ENCODE peak calls at places on chromosomes 3 and 15, in six cellular contexts. J is fibroblast of lung, R is GM10248, S is D721Med, P is AG10803, T is colonic mucosa. A is an unnamed sample.

GRCh38 chr15:69679623-69680228 is 227.1 kb downstream of the RPLP1 start:
- DNase-seq in J (no peak), S (no peak), T (no peak), R (peak), P (no peak), A (no peak)

GRCh38 chr3:87311309-87311708 is 34.9 kb upstream of the POU1F1 start:
- DNase-seq in T (no peak), R (no peak), J (peak), S (no peak), P (no peak), A (peak)

GRCh38 chr3:52119826-52120225 is 34.4 kb downstream of the POC1A start:
- DNase-seq in J (no peak), S (no peak), P (no peak), R (no peak), T (no peak), A (no peak)

GRCh38 chr3:51687472-51688205 is 16.6 kb downstream of the TEX264 start:
- DNase-seq in R (no peak), S (no peak), T (no peak), P (no peak), J (peak), A (no peak)

GRCh38 chr3:27511724-27512422 is 27.7 kb upstream of the SLC4A7 start:
- DNase-seq in P (no peak), R (no peak), S (no peak), T (no peak), J (peak), A (no peak)

GRCh38 chr3:187725653-187726370 is 19.5 kb downstream of the BCL6 start:
- DNase-seq in R (no peak), S (no peak), P (peak), J (no peak), T (no peak), A (no peak)

GRCh38 chr3:117026401-117026800 is 316.8 kb downstream of the TUSC7 start:
- DNase-seq in T (no peak), P (no peak), R (no peak), J (no peak), S (no peak), A (no peak)

GRCh38 chr3:149310796-149311534 is 22.5 kb downstream of the TM4SF18 start:
- DNase-seq in R (no peak), J (peak), T (no peak), P (no peak), S (no peak), A (no peak)

GRCh38 chr3:157785071-157785826 is 282.0 kb upstream of the VEPH1 start:
- DNase-seq in J (peak), T (no peak), S (no peak), R (no peak), P (peak), A (peak)

GRCh38 chr3:40243056-40243455 is 66.5 kb upstream of the EIF1B start:
- DNase-seq in J (no peak), R (no peak), P (no peak), T (no peak), S (no peak), A (no peak)

GRCh38 chr15:66901336-66902100 is 163.9 kb upstream of the SMAD3 start:
- DNase-seq in T (no peak), R (no peak), J (peak), S (no peak), P (peak), A (peak)

GRCh38 chr3:118729546-118729945 is 305.1 kb downstream of the IGSF11 start:
- DNase-seq in J (no peak), T (no peak), P (no peak), R (no peak), S (no peak), A (no peak)

GRCh38 chr15:53072077-53072476 is 281.9 kb upstream of the ONECUT1 start:
- DNase-seq in S (no peak), P (peak), T (peak), J (peak), R (peak), A (peak)

GRCh38 chr3:66582721-66583141 is 81.9 kb upstream of the LRIG1 start:
- DNase-seq in P (peak), S (no peak), R (peak), T (no peak), J (peak), A (peak)

GRCh38 chr3:52529376-52530333 is 4.0 kb downstream of the NT5DC2 start:
- DNase-seq in S (no peak), R (no peak), P (peak), J (peak), T (no peak), A (peak)

GRCh38 chr3:149536429-149536828 is 61.9 kb downstream of the TM4SF4 start:
- DNase-seq in S (no peak), T (peak), P (peak), J (peak), R (no peak), A (peak)

GRCh38 chr15:80494311-80494710 is 90.1 kb downstream of the ARNT2 start:
- DNase-seq in R (no peak), J (peak), S (no peak), T (no peak), P (peak), A (peak)

GRCh38 chr3:79167651-79168416 is 600.0 kb downstream of the ROBO1 start:
- DNase-seq in T (no peak), R (no peak), S (no peak), J (peak), P (peak), A (peak)

GRCh38 chr15:64681424-64682024 is 93.9 kb downstream of the RBPMS2 start:
- DNase-seq in S (peak), T (peak), P (peak), J (peak), R (peak), A (peak)

GRCh38 chr3:195752538-195753331 is 32.0 kb downstream of the MUC20 start:
- DNase-seq in T (no peak), J (no peak), S (no peak), R (no peak), P (no peak), A (no peak)

GRCh38 chr3:176633511-176633910 is 563.8 kb downstream of the TBL1XR1 start:
- DNase-seq in S (no peak), R (no peak), J (no peak), P (no peak), T (no peak), A (no peak)

GRCh38 chr15:92665100-92665555 is 9.6 kb upstream of the FAM174B start:
- DNase-seq in J (no peak), S (no peak), P (peak), R (no peak), T (no peak), A (no peak)

GRCh38 chr3:188574885-188575284 is 420.9 kb downstream of the LPP start:
- DNase-seq in R (no peak), S (no peak), J (no peak), T (no peak), P (no peak), A (no peak)

GRCh38 chr3:178752843-178753242 is 216.6 kb downstream of the KCNMB2 start:
- DNase-seq in T (no peak), S (no peak), P (no peak), J (no peak), R (no peak), A (no peak)

GRCh38 chr15:73273181-73274002 is 95.4 kb downstream of the HCN4 start:
- DNase-seq in J (peak), S (peak), P (peak), R (peak), T (peak), A (peak)

GRCh38 chr15:35986072-35986666 is 440.2 kb upstream of the DPH6 start:
- DNase-seq in S (no peak), R (no peak), T (no peak), J (no peak), P (no peak), A (no peak)

GRCh38 chr3:120311863-120312794 is 27.1 kb upstream of the GPR156 start:
- DNase-seq in T (no peak), S (no peak), P (no peak), J (no peak), R (no peak), A (no peak)

GRCh38 chr3:43695443-43695842 is 4.7 kb downstream of the ABHD5 start:
- DNase-seq in S (no peak), R (no peak), T (no peak), J (peak), P (peak), A (peak)

GRCh38 chr3:43695863-43696262 is 5.1 kb downstream of the ABHD5 start:
- DNase-seq in J (no peak), T (no peak), P (no peak), R (no peak), S (no peak), A (no peak)

GRCh38 chr3:43704697-43705096 is 14.0 kb downstream of the ABHD5 start:
- DNase-seq in P (no peak), S (no peak), R (no peak), T (no peak), J (no peak), A (no peak)

GRCh38 chr3:43696881-43697280 is 6.1 kb downstream of the ABHD5 start:
- DNase-seq in T (no peak), R (no peak), S (no peak), J (no peak), P (no peak), A (no peak)

GRCh38 chr3:43699864-43700263 is 9.1 kb downstream of the ABHD5 start:
- DNase-seq in S (no peak), R (peak), J (no peak), T (no peak), P (no peak), A (peak)
- TF ChIP-seq CTCF in S (no peak), R (peak), J (no peak), T (peak), P (peak), A (peak)

DNA sequence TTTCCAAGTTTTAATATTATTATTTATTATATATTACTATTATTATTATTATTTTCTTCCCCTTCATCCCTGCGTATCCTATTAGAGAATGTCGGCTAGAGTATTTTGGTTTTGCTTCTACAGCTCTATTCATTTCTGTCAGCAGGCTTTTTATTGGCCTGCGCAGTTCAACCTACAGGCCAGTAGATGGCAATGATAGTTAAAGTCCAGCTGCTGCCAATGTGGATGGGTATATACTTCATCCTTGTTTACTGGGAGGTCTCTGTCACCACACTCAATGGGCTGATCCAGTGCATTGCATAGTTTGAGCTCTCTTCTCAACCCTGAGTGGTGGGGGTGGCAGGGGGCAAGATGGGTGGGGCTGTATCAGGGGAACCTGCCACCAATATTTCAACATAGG is 799.8 kb downstream of the NSUN3 start:
- DNase-seq in J (peak), R (peak), T (no peak), S (no peak), P (peak), A (peak)
- TF ChIP-seq CTCF in J (peak), R (peak), T (peak), S (peak), P (peak), A (peak)

GRCh38 chr15:25345943-25346342 is 92.9 kb downstream of the UBE3A start:
- DNase-seq in T (no peak), S (no peak), P (peak), R (no peak), J (peak), A (peak)
- TF ChIP-seq CTCF in T (no peak), S (no peak), P (peak), R (no peak), J (peak), A (peak)

DNA sequence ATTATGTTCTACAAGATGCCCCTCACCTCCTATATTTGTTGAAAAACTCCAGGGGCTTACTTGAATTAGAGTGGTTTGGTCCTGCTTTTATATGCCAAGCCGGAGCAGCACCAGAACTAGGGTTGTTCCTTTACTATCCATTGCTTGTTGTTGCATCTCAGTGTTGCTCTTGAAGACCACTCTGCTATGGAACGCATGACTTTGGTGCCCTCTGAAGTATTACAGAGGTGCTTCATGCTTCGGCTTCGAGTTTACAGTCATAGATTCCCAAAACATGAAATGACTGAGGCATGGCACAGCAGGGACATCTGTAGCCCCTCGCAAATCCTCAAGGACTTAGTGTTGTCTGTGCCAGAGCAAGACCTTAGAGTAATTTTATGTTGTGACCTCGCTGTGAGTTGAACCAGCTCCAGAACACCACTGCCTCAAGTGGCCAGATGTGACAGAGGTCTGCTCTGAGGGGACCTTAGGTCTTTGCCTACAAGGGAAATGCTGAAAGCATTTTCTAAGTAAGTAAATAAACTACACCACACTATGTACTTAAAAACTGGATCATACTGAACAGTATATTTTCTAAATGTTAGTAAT is 67.2 kb upstream of the SIAH2 start:
- DNase-seq in R (peak), P (no peak), J (no peak), S (no peak), T (no peak), A (no peak)
- TF ChIP-seq CTCF in R (no peak), P (peak), J (no peak), S (no peak), T (no peak), A (peak)

DNA sequence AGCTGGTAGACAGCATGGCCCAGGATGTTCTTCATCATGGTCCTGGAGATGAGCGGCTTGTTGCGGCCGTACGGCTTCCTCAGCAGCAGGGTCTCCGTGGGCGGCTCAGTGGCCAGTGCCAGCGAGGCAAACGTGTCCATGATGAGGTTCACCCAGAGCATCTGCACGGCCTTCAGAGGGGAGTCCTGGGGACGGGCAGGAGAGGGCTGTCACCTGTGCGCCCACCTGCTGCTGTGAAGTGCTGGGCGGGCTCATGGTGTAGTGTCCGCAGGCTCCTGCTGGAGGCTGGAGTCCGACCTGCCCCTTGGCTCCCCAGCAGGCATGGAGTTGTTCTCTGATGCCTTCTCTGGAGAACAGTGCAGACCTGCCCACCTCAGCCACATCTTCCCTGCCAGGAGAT is 21.9 kb upstream of the SEC13 start:
- DNase-seq in P (no peak), R (no peak), J (no peak), T (no peak), S (no peak), A (no peak)
- TF ChIP-seq CTCF in P (no peak), R (no peak), J (no peak), T (no peak), S (no peak), A (no peak)

GRCh38 chr3:126960604-126960995 is 22.3 kb upstream of the PLXNA1 start:
- DNase-seq in R (no peak), P (no peak), S (no peak), T (no peak), J (no peak), A (no peak)

GRCh38 chr3:126958638-126959085 is 24.3 kb upstream of the PLXNA1 start:
- DNase-seq in S (no peak), P (no peak), J (no peak), R (no peak), T (no peak), A (no peak)

GRCh38 chr3:126959144-126959920 is 23.6 kb upstream of the PLXNA1 start:
- DNase-seq in P (no peak), R (no peak), S (no peak), J (no peak), T (no peak), A (no peak)

GRCh38 chr3:126961191-126961790 is 21.6 kb upstream of the PLXNA1 start:
- DNase-seq in P (peak), T (peak), S (no peak), J (peak), R (peak), A (peak)

GRCh38 chr3:126959921-126960603 is 22.9 kb upstream of the PLXNA1 start:
- DNase-seq in S (no peak), J (peak), R (no peak), T (no peak), P (peak), A (peak)
- TF ChIP-seq CTCF in S (no peak), J (peak), R (no peak), T (no peak), P (peak), A (peak)

GRCh38 chr15:51503003-51503402 is 119.6 kb downstream of the DMXL2 start:
- DNase-seq in S (no peak), R (no peak), J (no peak), P (no peak), T (no peak), A (no peak)

GRCh38 chr15:51493892-51494291 is 128.7 kb downstream of the DMXL2 start:
- DNase-seq in P (peak), J (peak), R (no peak), T (no peak), S (no peak), A (peak)

GRCh38 chr15:51494411-51495314 is 127.9 kb downstream of the DMXL2 start:
- DNase-seq in S (no peak), T (no peak), P (no peak), J (peak), R (no peak), A (peak)

GRCh38 chr15:51497806-51498205 is 124.8 kb downstream of the DMXL2 start:
- DNase-seq in J (no peak), T (no peak), P (no peak), S (no peak), R (no peak), A (no peak)

GRCh38 chr15:51499379-51499976 is 123.1 kb downstream of the DMXL2 start:
- DNase-seq in P (peak), S (no peak), J (peak), R (peak), T (no peak), A (peak)
- TF ChIP-seq CTCF in P (peak), S (peak), J (peak), R (peak), T (peak), A (peak)

GRCh38 chr15:82748315-82748714 is 38.6 kb upstream of the AP3B2 start:
- DNase-seq in T (no peak), J (no peak), S (no peak), R (no peak), P (no peak), A (no peak)

GRCh38 chr15:82749951-82750830 is 40.5 kb upstream of the AP3B2 start:
- DNase-seq in S (peak), R (peak), P (peak), T (peak), J (peak), A (peak)

DNA sequence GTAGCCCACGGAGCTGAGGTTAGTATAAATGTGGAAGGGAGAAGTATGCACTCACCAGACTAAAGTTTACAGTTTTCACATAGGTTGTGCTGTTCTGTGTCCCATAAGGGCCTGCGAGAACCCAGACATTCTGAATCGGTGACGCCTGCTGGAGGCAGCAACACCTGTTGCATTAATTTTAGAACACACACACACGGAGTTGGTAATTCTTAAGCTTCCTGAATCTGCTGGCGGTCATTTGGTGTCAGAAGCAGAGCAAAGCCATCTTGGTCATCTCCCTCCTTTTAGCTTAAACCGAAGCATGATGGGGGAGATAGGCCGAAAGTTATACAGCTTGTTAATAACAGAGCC is 41.1 kb upstream of the AP3B2 start:
- DNase-seq in S (no peak), P (no peak), T (no peak), R (peak), J (peak), A (peak)
- TF ChIP-seq CTCF in S (no peak), P (no peak), T (no peak), R (no peak), J (no peak), A (no peak)

DNA sequence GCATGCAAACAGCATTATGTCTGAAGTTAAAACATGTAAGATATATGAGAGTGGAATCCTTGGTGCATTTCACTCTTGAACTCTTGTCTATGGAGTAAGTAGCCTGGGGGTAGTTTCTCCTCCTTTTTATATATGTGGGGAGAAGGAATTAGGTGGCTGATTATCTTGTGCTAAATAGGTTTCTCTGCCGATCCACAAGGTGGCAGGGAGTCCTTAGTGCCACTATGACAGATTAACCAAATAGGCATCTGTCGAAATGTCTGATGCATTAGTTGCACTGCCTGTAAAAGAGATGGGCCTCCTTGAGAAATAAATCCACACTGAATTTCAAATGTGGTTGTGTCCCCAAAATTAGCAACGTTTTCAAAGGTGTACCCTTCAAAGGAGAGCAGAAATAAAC is 170.1 kb downstream of the CNTN4 start:
- DNase-seq in J (no peak), R (no peak), S (no peak), T (no peak), P (no peak), A (no peak)
- TF ChIP-seq CTCF in J (no peak), R (no peak), S (peak), T (no peak), P (no peak), A (no peak)